ENCODE peak calls at places on chromosomes 12 and 14, in nine cellular contexts. One of them, this sample, is unnamed.

GRCh38 chr14:88870777-88871176 is 46.3 kb downstream of the TTC8 start:
- DNase-seq in suprapubic skin: no peak
- DNase-seq in K562: no peak
- DNase-seq in HepG2: no peak
- DNase-seq in H1: no peak
- DNase-seq in GM12878: no peak
- DNase-seq in sigmoid colon: no peak
- DNase-seq in SK-N-SH: no peak
- DNase-seq in transverse colon: no peak
- DNase-seq in this sample: no peak

GRCh38 chr12:49121047-49121696 is 10.0 kb downstream of the TUBA1B start:
- DNase-seq in suprapubic skin: no peak
- DNase-seq in sigmoid colon: peak; percentile 67
- DNase-seq in HepG2: peak; percentile 79
- DNase-seq in H1: peak; percentile 56
- DNase-seq in SK-N-SH: peak; percentile 77
- DNase-seq in GM12878: no peak
- DNase-seq in K562: peak; percentile 41
- DNase-seq in transverse colon: peak; percentile 58
- DNase-seq in this sample: peak; percentile 45

GRCh38 chr14:69712637-69713088 is 54.3 kb upstream of the SRSF5 start:
- DNase-seq in transverse colon: peak; percentile 83
- DNase-seq in HepG2: no peak
- DNase-seq in GM12878: no peak
- DNase-seq in sigmoid colon: peak; percentile 78
- DNase-seq in SK-N-SH: no peak
- DNase-seq in suprapubic skin: no peak
- DNase-seq in K562: no peak
- DNase-seq in H1: peak; percentile 69
- DNase-seq in this sample: peak; percentile 70

GRCh38 chr14:60506462-60506984 is 2.4 kb upstream of the SIX6 start:
- DNase-seq in suprapubic skin: no peak
- DNase-seq in GM12878: no peak
- DNase-seq in sigmoid colon: no peak
- DNase-seq in HepG2: no peak
- DNase-seq in SK-N-SH: peak; percentile 43
- DNase-seq in K562: no peak
- DNase-seq in transverse colon: no peak
- DNase-seq in H1: peak; percentile 53
- DNase-seq in this sample: no peak

GRCh38 chr12:108634225-108634795 is 616 bp upstream of the SELPLG start:
- DNase-seq in sigmoid colon: no peak
- DNase-seq in GM12878: no peak
- DNase-seq in HepG2: no peak
- DNase-seq in SK-N-SH: no peak
- DNase-seq in K562: peak; percentile 53
- DNase-seq in H1: no peak
- DNase-seq in suprapubic skin: peak; percentile 72
- DNase-seq in transverse colon: peak; percentile 55
- DNase-seq in this sample: peak; percentile 34

GRCh38 chr12:63905523-63905922 is 61.0 kb downstream of the SRGAP1 start:
- DNase-seq in sigmoid colon: no peak
- DNase-seq in H1: no peak
- DNase-seq in K562: no peak
- DNase-seq in HepG2: no peak
- DNase-seq in suprapubic skin: no peak
- DNase-seq in SK-N-SH: no peak
- DNase-seq in transverse colon: no peak
- DNase-seq in GM12878: no peak
- DNase-seq in this sample: no peak

GRCh38 chr12:120388711-120389431 is 19.9 kb upstream of the MSI1 start:
- DNase-seq in suprapubic skin: no peak
- DNase-seq in HepG2: no peak
- DNase-seq in H1: peak; percentile 88
- DNase-seq in K562: no peak
- DNase-seq in SK-N-SH: no peak
- DNase-seq in transverse colon: no peak
- DNase-seq in sigmoid colon: no peak
- DNase-seq in GM12878: no peak
- DNase-seq in this sample: no peak

GRCh38 chr12:3913278-3913677 is 40.1 kb upstream of the PARP11 start:
- DNase-seq in GM12878: no peak
- DNase-seq in suprapubic skin: no peak
- DNase-seq in transverse colon: no peak
- DNase-seq in sigmoid colon: no peak
- DNase-seq in HepG2: no peak
- DNase-seq in H1: no peak
- DNase-seq in K562: no peak
- DNase-seq in SK-N-SH: no peak
- DNase-seq in this sample: no peak

GRCh38 chr12:38508246-38508645 is 191.7 kb downstream of the ALG10B start:
- DNase-seq in K562: no peak
- DNase-seq in H1: no peak
- DNase-seq in HepG2: no peak
- DNase-seq in transverse colon: no peak
- DNase-seq in GM12878: no peak
- DNase-seq in suprapubic skin: peak; percentile 66
- DNase-seq in SK-N-SH: no peak
- DNase-seq in sigmoid colon: no peak
- DNase-seq in this sample: no peak

GRCh38 chr12:62732861-62733427 is 202.0 kb downstream of the PPM1H start:
- DNase-seq in HepG2: no peak
- DNase-seq in SK-N-SH: no peak
- DNase-seq in suprapubic skin: no peak
- DNase-seq in K562: no peak
- DNase-seq in H1: no peak
- DNase-seq in transverse colon: no peak
- DNase-seq in GM12878: no peak
- DNase-seq in sigmoid colon: no peak
- DNase-seq in this sample: no peak

GRCh38 chr12:132828706-132829534 is at the start of gene GOLGA3:
- DNase-seq in suprapubic skin: peak; percentile 96
- DNase-seq in sigmoid colon: peak; percentile 96
- DNase-seq in transverse colon: peak; percentile 96
- DNase-seq in H1: peak; percentile 92
- DNase-seq in SK-N-SH: peak; percentile 99
- DNase-seq in GM12878: peak; percentile 68
- DNase-seq in K562: peak; percentile 98
- DNase-seq in HepG2: peak; percentile 87
- DNase-seq in this sample: peak; percentile 96

GRCh38 chr12:56694161-56694560 is 6.1 kb upstream of the PTGES3 start:
- DNase-seq in K562: no peak
- DNase-seq in GM12878: no peak
- DNase-seq in suprapubic skin: no peak
- DNase-seq in transverse colon: no peak
- DNase-seq in HepG2: no peak
- DNase-seq in H1: no peak
- DNase-seq in SK-N-SH: no peak
- DNase-seq in sigmoid colon: no peak
- DNase-seq in this sample: no peak

GRCh38 chr14:63624203-63624602 is 17.5 kb downstream of the WDR89 start:
- DNase-seq in GM12878: no peak
- DNase-seq in sigmoid colon: no peak
- DNase-seq in H1: no peak
- DNase-seq in SK-N-SH: no peak
- DNase-seq in suprapubic skin: no peak
- DNase-seq in transverse colon: no peak
- DNase-seq in K562: no peak
- DNase-seq in HepG2: no peak
- DNase-seq in this sample: no peak

GRCh38 chr14:96052541-96053105 is 13.5 kb downstream of the C14orf132 start:
- DNase-seq in HepG2: no peak
- DNase-seq in H1: peak; percentile 37
- DNase-seq in GM12878: no peak
- DNase-seq in SK-N-SH: no peak
- DNase-seq in suprapubic skin: no peak
- DNase-seq in transverse colon: no peak
- DNase-seq in K562: no peak
- DNase-seq in sigmoid colon: no peak
- DNase-seq in this sample: no peak

GRCh38 chr12:116045158-116045557 is 232.3 kb downstream of the MED13L start:
- DNase-seq in GM12878: no peak
- DNase-seq in HepG2: no peak
- DNase-seq in suprapubic skin: no peak
- DNase-seq in SK-N-SH: no peak
- DNase-seq in sigmoid colon: no peak
- DNase-seq in transverse colon: no peak
- DNase-seq in K562: no peak
- DNase-seq in H1: no peak
- DNase-seq in this sample: no peak

GRCh38 chr12:69415471-69416275 is 54.5 kb upstream of the FRS2 start:
- DNase-seq in sigmoid colon: peak; percentile 70
- DNase-seq in suprapubic skin: no peak
- DNase-seq in transverse colon: peak; percentile 42
- DNase-seq in H1: peak; percentile 68
- DNase-seq in K562: peak; percentile 43
- DNase-seq in GM12878: no peak
- DNase-seq in HepG2: peak; percentile 68
- DNase-seq in SK-N-SH: peak; percentile 55
- DNase-seq in this sample: peak; percentile 50
- TF ChIP-seq POLR2AphosphoS5 in sigmoid colon: peak; percentile 46
- TF ChIP-seq POLR2AphosphoS5 in suprapubic skin: no peak
- TF ChIP-seq POLR2AphosphoS5 in transverse colon: peak; percentile 26
- TF ChIP-seq POLR2AphosphoS5 in H1: no peak
- TF ChIP-seq POLR2AphosphoS5 in K562: no peak
- TF ChIP-seq POLR2AphosphoS5 in GM12878: no peak
- TF ChIP-seq POLR2AphosphoS5 in HepG2: no peak
- TF ChIP-seq POLR2AphosphoS5 in SK-N-SH: peak; percentile 87
- TF ChIP-seq POLR2AphosphoS5 in this sample: peak; percentile 13

GRCh38 chr14:22900088-22900799 is 17.2 kb downstream of the REM2 start:
- DNase-seq in H1: peak; percentile 58
- DNase-seq in transverse colon: peak; percentile 44
- DNase-seq in K562: peak; percentile 85
- DNase-seq in HepG2: peak; percentile 83
- DNase-seq in suprapubic skin: no peak
- DNase-seq in sigmoid colon: no peak
- DNase-seq in SK-N-SH: peak; percentile 72
- DNase-seq in GM12878: peak; percentile 47
- DNase-seq in this sample: no peak
- TF ChIP-seq EP300 in H1: no peak
- TF ChIP-seq EP300 in transverse colon: no peak
- TF ChIP-seq EP300 in K562: no peak
- TF ChIP-seq EP300 in HepG2: no peak
- TF ChIP-seq EP300 in suprapubic skin: no peak
- TF ChIP-seq EP300 in sigmoid colon: no peak
- TF ChIP-seq EP300 in SK-N-SH: no peak
- TF ChIP-seq EP300 in GM12878: no peak
- TF ChIP-seq EP300 in this sample: no peak

GRCh38 chr12:34387711-34388635 is 365.7 kb downstream of the ALG10 start:
- DNase-seq in suprapubic skin: no peak
- DNase-seq in SK-N-SH: no peak
- DNase-seq in K562: no peak
- DNase-seq in HepG2: no peak
- DNase-seq in transverse colon: no peak
- DNase-seq in GM12878: no peak
- DNase-seq in sigmoid colon: peak; percentile 21
- DNase-seq in H1: no peak
- DNase-seq in this sample: no peak

GRCh38 chr12:34390171-34390841 is 368.0 kb downstream of the ALG10 start:
- DNase-seq in H1: no peak
- DNase-seq in transverse colon: no peak
- DNase-seq in suprapubic skin: peak; percentile 72
- DNase-seq in SK-N-SH: no peak
- DNase-seq in GM12878: no peak
- DNase-seq in sigmoid colon: peak; percentile 15
- DNase-seq in K562: no peak
- DNase-seq in HepG2: no peak
- DNase-seq in this sample: no peak

GRCh38 chr12:34389378-34390170 is 367.3 kb downstream of the ALG10 start:
- DNase-seq in GM12878: no peak
- DNase-seq in sigmoid colon: peak; percentile 54
- DNase-seq in K562: peak; percentile 36
- DNase-seq in suprapubic skin: peak; percentile 65
- DNase-seq in H1: no peak
- DNase-seq in HepG2: no peak
- DNase-seq in transverse colon: no peak
- DNase-seq in SK-N-SH: no peak
- DNase-seq in this sample: no peak

GRCh38 chr12:34386621-34387255 is 364.4 kb downstream of the ALG10 start:
- DNase-seq in suprapubic skin: no peak
- DNase-seq in transverse colon: no peak
- DNase-seq in sigmoid colon: no peak
- DNase-seq in GM12878: no peak
- DNase-seq in K562: no peak
- DNase-seq in H1: no peak
- DNase-seq in HepG2: no peak
- DNase-seq in SK-N-SH: no peak
- DNase-seq in this sample: no peak

DNA sequence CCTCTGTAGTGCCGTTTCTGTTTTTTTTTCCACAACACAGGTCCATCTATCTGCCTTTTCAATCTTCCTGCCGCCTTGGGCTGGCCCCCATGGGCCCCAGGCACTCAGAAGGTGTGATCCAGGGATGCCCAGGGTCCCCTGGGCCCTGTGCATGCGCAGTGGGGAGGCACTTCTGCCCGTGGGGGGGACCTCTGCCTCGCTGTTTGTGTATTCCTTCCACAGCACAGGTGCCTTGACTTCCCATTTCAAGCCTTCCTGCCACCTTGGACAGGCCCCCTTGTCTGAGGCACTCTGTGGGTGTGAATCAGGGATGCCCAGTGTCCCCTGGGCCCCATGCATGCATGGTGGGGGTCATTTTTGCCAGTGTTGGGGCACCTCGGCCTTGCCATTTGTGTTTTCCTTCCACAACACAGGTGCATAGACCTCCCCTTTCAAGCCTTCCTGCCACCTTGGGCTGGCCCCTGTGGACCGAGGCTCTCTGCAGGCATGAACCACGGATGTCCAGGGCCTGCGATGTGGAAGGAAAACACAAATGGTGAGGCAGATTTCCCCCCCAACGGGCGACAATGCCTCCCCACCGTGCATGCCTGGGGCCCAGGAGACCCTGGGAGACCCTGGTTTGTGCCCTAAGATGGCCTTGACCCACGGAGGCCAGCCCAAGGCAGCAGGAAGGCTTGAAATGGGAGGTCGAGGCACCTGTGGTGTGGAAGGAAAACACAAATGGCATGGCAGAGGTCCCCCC is 366.5 kb downstream of the ALG10 start:
- DNase-seq in H1: no peak
- DNase-seq in GM12878: no peak
- DNase-seq in sigmoid colon: peak; percentile 38
- DNase-seq in transverse colon: no peak
- DNase-seq in HepG2: no peak
- DNase-seq in suprapubic skin: peak; percentile 69
- DNase-seq in K562: no peak
- DNase-seq in SK-N-SH: no peak
- DNase-seq in this sample: no peak
- H3K9me3 ChIP-seq in H1: peaks cover 87% of the 10 kb centered on the region
- H3K9me3 ChIP-seq in GM12878: peaks cover 2% of the 10 kb centered on the region
- H3K9me3 ChIP-seq in sigmoid colon: no peaks in the 10 kb centered on the region
- H3K9me3 ChIP-seq in transverse colon: peaks cover 11% of the 10 kb centered on the region
- H3K9me3 ChIP-seq in HepG2: no peaks in the 10 kb centered on the region
- H3K9me3 ChIP-seq in suprapubic skin: peaks cover 47% of the 10 kb centered on the region
- H3K9me3 ChIP-seq in K562: no peaks in the 10 kb centered on the region
- H3K9me3 ChIP-seq in SK-N-SH: no peaks in the 10 kb centered on the region
- H3K9me3 ChIP-seq in this sample: peaks cover 97% of the 10 kb centered on the region

DNA sequence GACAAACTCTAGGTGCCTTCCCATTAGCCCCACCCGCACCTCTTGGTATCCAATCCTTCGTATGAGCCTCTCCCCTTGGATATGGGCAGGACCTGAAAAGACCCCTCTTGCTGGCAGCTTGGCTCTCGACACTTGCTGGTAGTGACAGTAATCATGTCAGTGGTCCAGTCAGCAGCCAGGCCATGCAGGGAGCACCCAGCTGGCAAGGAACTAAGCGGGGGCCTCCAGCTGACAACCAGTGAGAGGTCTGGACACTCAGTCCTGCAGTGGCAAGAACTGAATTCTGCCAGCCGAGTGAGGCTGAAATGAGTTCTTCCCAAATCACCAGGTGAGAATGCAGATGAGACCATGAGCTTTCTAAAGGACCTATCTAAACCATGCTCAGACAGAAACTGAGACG is 46.4 kb downstream of the SINHCAF start:
- DNase-seq in suprapubic skin: no peak
- DNase-seq in SK-N-SH: no peak
- DNase-seq in HepG2: no peak
- DNase-seq in GM12878: no peak
- DNase-seq in H1: no peak
- DNase-seq in K562: no peak
- DNase-seq in sigmoid colon: peak; percentile 66
- DNase-seq in transverse colon: no peak
- DNase-seq in this sample: no peak
- TF ChIP-seq POLR2AphosphoS5 in suprapubic skin: no peak
- TF ChIP-seq POLR2AphosphoS5 in SK-N-SH: no peak
- TF ChIP-seq POLR2AphosphoS5 in HepG2: no peak
- TF ChIP-seq POLR2AphosphoS5 in GM12878: peak; percentile 39
- TF ChIP-seq POLR2AphosphoS5 in H1: peak; percentile 84
- TF ChIP-seq POLR2AphosphoS5 in K562: no peak
- TF ChIP-seq POLR2AphosphoS5 in sigmoid colon: no peak
- TF ChIP-seq POLR2AphosphoS5 in transverse colon: no peak
- TF ChIP-seq POLR2AphosphoS5 in this sample: no peak

This sample was measured in stomach.